ENCODE peak calls at places on chromosomes 6 and 20, in four cellular contexts. One of them, this sample, is unnamed.

GRCh38 chr6:35496851-35497570 is at the start of gene TEAD3:
- DNase-seq in AG09309: no peak
- DNase-seq in CD4-positive, alpha-beta T cell: no peak
- DNase-seq in omental fat pad: no peak
- DNase-seq in this sample: peak

GRCh38 chr20:51444472-51444871 is 98.0 kb downstream of the NFATC2 start:
- DNase-seq in omental fat pad: no peak
- DNase-seq in AG09309: no peak
- DNase-seq in CD4-positive, alpha-beta T cell: no peak
- DNase-seq in this sample: no peak

GRCh38 chr6:109406196-109406595 is 23.9 kb upstream of the CD164 start:
- DNase-seq in omental fat pad: no peak
- DNase-seq in AG09309: peak
- DNase-seq in CD4-positive, alpha-beta T cell: no peak
- DNase-seq in this sample: peak

GRCh38 chr20:64164123-64164836 is at the start of gene MYT1:
- DNase-seq in CD4-positive, alpha-beta T cell: no peak
- DNase-seq in AG09309: no peak
- DNase-seq in omental fat pad: no peak
- DNase-seq in this sample: no peak

GRCh38 chr6:142275146-142276006 is 26.4 kb upstream of the ADGRG6 start:
- DNase-seq in omental fat pad: no peak
- DNase-seq in CD4-positive, alpha-beta T cell: no peak
- DNase-seq in AG09309: no peak
- DNase-seq in this sample: peak

GRCh38 chr6:127582777-127583462 is 5.9 kb downstream of the C6orf58 start:
- DNase-seq in CD4-positive, alpha-beta T cell: no peak
- DNase-seq in omental fat pad: no peak
- DNase-seq in AG09309: no peak
- DNase-seq in this sample: peak

GRCh38 chr6:13181398-13181797 is 146.9 kb downstream of the TBC1D7 start:
- DNase-seq in omental fat pad: no peak
- DNase-seq in CD4-positive, alpha-beta T cell: no peak
- DNase-seq in AG09309: no peak
- DNase-seq in this sample: no peak

GRCh38 chr20:20276806-20277530 is 90.9 kb upstream of the INSM1 start:
- DNase-seq in AG09309: no peak
- DNase-seq in CD4-positive, alpha-beta T cell: no peak
- DNase-seq in omental fat pad: no peak
- DNase-seq in this sample: no peak

GRCh38 chr6:158799051-158799792 is 19.9 kb downstream of the EZR start:
- DNase-seq in CD4-positive, alpha-beta T cell: no peak
- DNase-seq in AG09309: peak
- DNase-seq in omental fat pad: no peak
- DNase-seq in this sample: peak

GRCh38 chr20:63587781-63588591 is 13.9 kb upstream of the HELZ2 start:
- DNase-seq in AG09309: no peak
- DNase-seq in CD4-positive, alpha-beta T cell: peak
- DNase-seq in omental fat pad: no peak
- DNase-seq in this sample: no peak

GRCh38 chr6:56869346-56869745 is 85.6 kb upstream of the BEND6 start:
- DNase-seq in omental fat pad: no peak
- DNase-seq in CD4-positive, alpha-beta T cell: no peak
- DNase-seq in AG09309: no peak
- DNase-seq in this sample: no peak

GRCh38 chr6:107965746-107966145 is 7.7 kb upstream of the SEC63 start:
- DNase-seq in omental fat pad: no peak
- DNase-seq in CD4-positive, alpha-beta T cell: no peak
- DNase-seq in AG09309: peak
- DNase-seq in this sample: peak

GRCh38 chr6:152566040-152566875 is 70.9 kb downstream of the SYNE1 start:
- DNase-seq in omental fat pad: no peak
- DNase-seq in CD4-positive, alpha-beta T cell: no peak
- DNase-seq in AG09309: no peak
- DNase-seq in this sample: no peak

DNA sequence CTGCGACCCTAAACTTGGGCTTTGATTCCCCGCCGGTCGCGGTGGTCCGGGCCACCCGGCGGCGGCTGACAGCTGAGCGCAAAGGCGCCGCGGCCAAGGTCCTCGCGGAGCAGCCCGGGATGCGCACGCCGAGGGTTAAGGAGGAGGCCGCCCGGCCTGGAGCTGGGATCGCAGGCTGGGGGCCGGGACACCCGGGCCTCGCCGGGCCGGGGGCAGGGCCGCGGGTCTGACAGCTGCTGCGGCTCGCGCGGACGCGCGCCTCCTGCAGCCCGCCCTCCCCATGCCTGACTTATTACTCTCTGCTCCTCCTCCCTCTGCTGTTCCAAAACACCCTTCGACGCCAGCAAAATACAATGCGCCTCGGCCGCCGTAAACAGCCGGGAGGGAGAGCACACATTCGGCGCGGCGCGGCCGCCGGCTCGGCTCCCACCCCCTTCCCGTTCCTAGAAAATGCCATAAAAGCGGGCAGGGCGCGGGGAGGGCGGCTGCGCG is 743 bp downstream of the BACH2 start:
- DNase-seq in CD4-positive, alpha-beta T cell: peak
- DNase-seq in AG09309: no peak
- DNase-seq in omental fat pad: peak
- DNase-seq in this sample: peak
- TF ChIP-seq CTCF in CD4-positive, alpha-beta T cell: no peak
- TF ChIP-seq CTCF in AG09309: no peak
- TF ChIP-seq CTCF in omental fat pad: no peak
- TF ChIP-seq CTCF in this sample: peak

GRCh38 chr6:169800116-169800667 is 48.8 kb downstream of the ERMARD start:
- DNase-seq in omental fat pad: no peak
- DNase-seq in CD4-positive, alpha-beta T cell: no peak
- DNase-seq in AG09309: no peak
- DNase-seq in this sample: no peak

GRCh38 chr6:169800668-169801395 is 49.4 kb downstream of the ERMARD start:
- DNase-seq in CD4-positive, alpha-beta T cell: no peak
- DNase-seq in omental fat pad: no peak
- DNase-seq in AG09309: peak
- DNase-seq in this sample: peak

GRCh38 chr6:169801396-169802160 is 50.2 kb downstream of the ERMARD start:
- DNase-seq in omental fat pad: no peak
- DNase-seq in CD4-positive, alpha-beta T cell: no peak
- DNase-seq in AG09309: no peak
- DNase-seq in this sample: no peak

GRCh38 chr6:169798764-169799473 is 47.5 kb downstream of the ERMARD start:
- DNase-seq in CD4-positive, alpha-beta T cell: no peak
- DNase-seq in AG09309: no peak
- DNase-seq in omental fat pad: no peak
- DNase-seq in this sample: no peak

DNA sequence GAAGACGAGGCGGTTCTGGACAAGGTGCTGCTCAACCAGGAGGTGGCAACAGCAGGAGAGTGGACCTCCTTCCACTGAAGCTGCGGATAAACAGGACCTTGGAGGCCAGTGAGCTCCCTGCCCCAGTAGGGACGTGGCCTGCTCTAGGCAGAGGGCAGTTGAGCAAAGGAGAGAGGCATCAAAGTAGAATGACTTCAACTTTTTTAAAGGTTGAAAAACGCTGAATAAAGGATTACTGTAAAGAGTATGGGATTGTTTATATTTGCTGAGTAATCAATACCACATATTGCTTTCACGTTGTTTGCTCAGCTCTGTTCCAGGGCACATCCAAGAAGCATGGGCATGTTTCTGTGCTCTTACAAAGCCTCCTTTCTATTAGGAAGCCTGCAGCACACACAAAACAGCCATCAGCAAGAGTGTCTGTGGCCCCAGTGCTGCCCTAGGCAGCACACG is 48.1 kb downstream of the ERMARD start:
- DNase-seq in AG09309: no peak
- DNase-seq in omental fat pad: no peak
- DNase-seq in CD4-positive, alpha-beta T cell: no peak
- DNase-seq in this sample: no peak
- TF ChIP-seq CTCF in AG09309: no peak
- TF ChIP-seq CTCF in omental fat pad: no peak
- TF ChIP-seq CTCF in CD4-positive, alpha-beta T cell: no peak
- TF ChIP-seq CTCF in this sample: no peak

GRCh38 chr6:137736048-137736846 is 130.8 kb upstream of the TNFAIP3 start:
- DNase-seq in AG09309: no peak
- DNase-seq in CD4-positive, alpha-beta T cell: peak
- DNase-seq in omental fat pad: no peak
- DNase-seq in this sample: no peak
- TF ChIP-seq CTCF in AG09309: no peak
- TF ChIP-seq CTCF in CD4-positive, alpha-beta T cell: no peak
- TF ChIP-seq CTCF in omental fat pad: no peak
- TF ChIP-seq CTCF in this sample: no peak

DNA sequence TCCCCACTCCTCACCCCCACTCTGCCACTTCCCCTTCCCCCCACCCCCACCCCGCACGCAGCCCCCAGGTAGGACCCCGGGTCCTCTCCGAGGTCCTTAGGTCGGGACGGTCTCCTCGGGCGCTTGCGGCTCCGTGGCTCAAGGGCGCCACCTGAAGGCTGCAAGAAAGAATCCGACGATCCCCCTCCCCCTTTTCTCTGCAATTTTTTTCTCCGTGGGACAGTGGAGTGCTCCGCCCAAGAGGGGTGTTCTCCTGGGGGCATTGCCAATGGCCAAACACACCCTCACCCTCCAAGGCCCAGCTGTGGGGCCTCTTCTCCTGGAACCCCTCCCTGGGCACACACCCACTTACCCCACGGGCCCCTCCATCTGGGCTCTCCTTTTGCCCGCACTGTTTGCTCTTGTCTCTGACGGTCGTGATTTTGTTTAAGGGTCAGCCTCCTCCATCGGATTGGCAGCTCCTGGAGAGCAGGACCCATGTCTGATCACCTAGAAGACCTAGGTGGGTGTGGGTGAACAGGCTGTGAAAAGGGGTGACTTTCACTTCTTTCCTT is 1.1 kb upstream of the TMEM74B start:
- DNase-seq in CD4-positive, alpha-beta T cell: peak
- DNase-seq in omental fat pad: no peak
- DNase-seq in AG09309: no peak
- DNase-seq in this sample: peak
- TF ChIP-seq CTCF in CD4-positive, alpha-beta T cell: no peak
- TF ChIP-seq CTCF in omental fat pad: no peak
- TF ChIP-seq CTCF in AG09309: peak
- TF ChIP-seq CTCF in this sample: peak

GRCh38 chr6:126127662-126128061 is 141.3 kb downstream of the TRMT11 start:
- DNase-seq in AG09309: no peak
- DNase-seq in CD4-positive, alpha-beta T cell: no peak
- DNase-seq in omental fat pad: no peak
- DNase-seq in this sample: no peak
- TF ChIP-seq CTCF in AG09309: peak
- TF ChIP-seq CTCF in CD4-positive, alpha-beta T cell: no peak
- TF ChIP-seq CTCF in omental fat pad: no peak
- TF ChIP-seq CTCF in this sample: no peak

GRCh38 chr6:166262738-166263515 is 45.3 kb downstream of the PRR18 start:
- DNase-seq in omental fat pad: no peak
- DNase-seq in CD4-positive, alpha-beta T cell: no peak
- DNase-seq in AG09309: no peak
- DNase-seq in this sample: no peak
- TF ChIP-seq CTCF in omental fat pad: no peak
- TF ChIP-seq CTCF in CD4-positive, alpha-beta T cell: no peak
- TF ChIP-seq CTCF in AG09309: no peak
- TF ChIP-seq CTCF in this sample: no peak

DNA sequence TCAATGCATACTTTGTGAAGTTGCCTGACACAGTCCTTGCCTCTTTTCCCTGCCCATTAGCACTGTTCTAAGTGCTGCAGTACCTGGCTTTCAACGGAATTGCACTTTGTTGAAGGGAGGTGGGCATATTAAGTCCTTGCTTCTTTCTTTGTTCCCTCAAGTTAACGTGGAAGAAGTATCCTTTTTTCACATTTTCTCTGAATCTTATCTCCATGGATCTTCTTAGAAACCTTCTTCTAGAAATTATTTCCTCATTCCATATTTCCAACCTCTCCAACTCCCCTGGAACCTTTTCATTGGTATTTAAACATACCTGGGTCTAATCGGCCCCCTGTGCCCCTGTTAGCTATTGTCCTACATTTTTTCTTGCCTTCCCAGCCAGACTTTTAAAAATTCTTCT is 118.0 kb downstream of the CDKAL1 start:
- DNase-seq in CD4-positive, alpha-beta T cell: no peak
- DNase-seq in AG09309: no peak
- DNase-seq in omental fat pad: no peak
- DNase-seq in this sample: no peak
- TF ChIP-seq CTCF in CD4-positive, alpha-beta T cell: no peak
- TF ChIP-seq CTCF in AG09309: no peak
- TF ChIP-seq CTCF in omental fat pad: no peak
- TF ChIP-seq CTCF in this sample: no peak

GRCh38 chr6:36979343-36979742 is 6.7 kb downstream of the MTCH1 start:
- DNase-seq in CD4-positive, alpha-beta T cell: peak
- DNase-seq in AG09309: peak
- DNase-seq in omental fat pad: no peak
- DNase-seq in this sample: peak

GRCh38 chr6:36978687-36979086 is 7.3 kb downstream of the MTCH1 start:
- DNase-seq in AG09309: no peak
- DNase-seq in omental fat pad: no peak
- DNase-seq in CD4-positive, alpha-beta T cell: no peak
- DNase-seq in this sample: no peak

GRCh38 chr6:36980129-36980528 is 5.9 kb downstream of the MTCH1 start:
- DNase-seq in omental fat pad: no peak
- DNase-seq in CD4-positive, alpha-beta T cell: no peak
- DNase-seq in AG09309: no peak
- DNase-seq in this sample: no peak

GRCh38 chr6:36983538-36983937 is 2.5 kb downstream of the MTCH1 start:
- DNase-seq in omental fat pad: no peak
- DNase-seq in CD4-positive, alpha-beta T cell: no peak
- DNase-seq in AG09309: no peak
- DNase-seq in this sample: no peak

GRCh38 chr6:36980876-36981619 is 4.9 kb downstream of the MTCH1 start:
- DNase-seq in AG09309: no peak
- DNase-seq in CD4-positive, alpha-beta T cell: no peak
- DNase-seq in omental fat pad: no peak
- DNase-seq in this sample: no peak
- TF ChIP-seq CTCF in AG09309: peak
- TF ChIP-seq CTCF in CD4-positive, alpha-beta T cell: no peak
- TF ChIP-seq CTCF in omental fat pad: no peak
- TF ChIP-seq CTCF in this sample: no peak

This sample was measured in bronchial epithelial cell.